ENCODE peak calls at places on chromosomes 2 and 18, in seven cellular contexts. S is right cardiac atrium; F is H9; W is CD8-positive, alpha-beta T cell; X is lower lobe of right lung; O is CD4-positive, CD25-positive, alpha-beta regulatory T cell; B is AG04450. R is an unnamed sample. For H3K27me3, the result is how much of the 10 kb centered on the place peaks cover.

GRCh38 chr2:170817247-170817998 is 736 bp downstream of the GAD1 start:
- DNase-seq in S (no peak), F (peak), W (no peak), X (no peak), O (no peak), B (no peak), R (peak)

GRCh38 chr2:153622285-153622684 is 143.7 kb upstream of the RPRM start:
- DNase-seq in S (no peak), F (no peak), W (no peak), X (no peak), O (no peak), B (no peak), R (no peak)

GRCh38 chr18:25799221-25799620 is 291.2 kb downstream of the SS18 start:
- DNase-seq in S (no peak), F (no peak), W (no peak), X (no peak), O (no peak), B (no peak), R (no peak)

GRCh38 chr2:233323851-233324250 is 16.2 kb downstream of the SAG start:
- DNase-seq in S (no peak), F (no peak), W (no peak), X (no peak), O (no peak), B (no peak), R (no peak)

GRCh38 chr2:38116762-38117161 is 40.8 kb upstream of the CYP1B1 start:
- DNase-seq in S (no peak), F (no peak), W (no peak), X (no peak), O (no peak), B (no peak), R (no peak)

GRCh38 chr2:10447300-10448207 is 573 bp downstream of the ODC1 start:
- DNase-seq in S (no peak), F (peak), W (peak), X (peak), O (no peak), B (no peak), R (no peak)

GRCh38 chr2:202545523-202545922 is 89.2 kb upstream of the FAM117B start:
- DNase-seq in S (no peak), F (no peak), W (no peak), X (no peak), O (no peak), B (no peak), R (no peak)

GRCh38 chr2:133790706-133791105 is 222.4 kb upstream of the NCKAP5 start:
- DNase-seq in S (no peak), F (no peak), W (no peak), X (no peak), O (no peak), B (no peak), R (no peak)

GRCh38 chr2:1856922-1857321 is 112.6 kb upstream of the PXDN start:
- DNase-seq in S (no peak), F (no peak), W (no peak), X (no peak), O (no peak), B (no peak), R (no peak)

GRCh38 chr2:55146266-55146665 is 85.8 kb downstream of the CLHC1 start:
- DNase-seq in S (no peak), F (no peak), W (no peak), X (no peak), O (no peak), B (no peak), R (no peak)

GRCh38 chr2:188898261-188898660 is 75.9 kb upstream of the COL3A1 start:
- DNase-seq in S (no peak), F (no peak), W (no peak), X (no peak), O (no peak), B (peak), R (no peak)

GRCh38 chr2:155866477-155866876 is 466.0 kb downstream of the NR4A2 start:
- DNase-seq in S (no peak), F (no peak), W (no peak), X (no peak), O (no peak), B (no peak), R (no peak)

GRCh38 chr18:8212893-8213805 is 396.1 kb upstream of the RAB12 start:
- DNase-seq in S (no peak), F (no peak), W (no peak), X (no peak), O (no peak), B (peak), R (no peak)

GRCh38 chr2:205555816-205556215 is 126.5 kb upstream of the NRP2 start:
- DNase-seq in S (no peak), F (no peak), W (no peak), X (no peak), O (no peak), B (no peak), R (no peak)

GRCh38 chr2:62564380-62565137 is 58.6 kb upstream of the TMEM17 start:
- DNase-seq in S (no peak), F (no peak), W (no peak), X (no peak), O (no peak), B (no peak), R (no peak)

GRCh38 chr2:61707984-61708852 is 145.6 kb downstream of the FAM161A start:
- DNase-seq in S (no peak), F (no peak), W (no peak), X (no peak), O (no peak), B (peak), R (no peak)

DNA sequence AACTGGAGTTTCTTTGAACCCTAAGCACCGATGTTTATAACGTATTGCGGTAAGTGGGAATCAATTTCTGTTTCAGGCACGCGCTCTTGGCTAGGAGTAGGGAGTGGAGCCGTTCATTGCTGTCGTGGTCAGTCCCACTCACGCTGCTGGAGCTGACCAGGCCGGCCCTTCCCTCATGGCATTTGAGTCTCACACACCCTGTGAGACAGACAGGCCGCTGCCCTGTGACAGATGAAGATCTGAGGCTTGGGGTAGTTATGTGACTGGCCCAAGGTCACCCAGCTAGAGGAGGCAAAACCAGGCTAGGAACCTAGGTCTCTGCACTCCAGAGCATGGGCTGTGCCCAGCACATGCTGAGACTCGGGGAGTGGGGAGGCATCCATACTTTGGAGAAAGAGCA is 2.9 kb upstream of the CIDEA start:
- DNase-seq in S (no peak), F (no peak), W (no peak), X (no peak), O (no peak), B (no peak), R (no peak)
- H3K27me3 ChIP-seq in S (under half), F (under half), W (under half), X (half or more), O (under half), B (half or more), R (under half)

GRCh38 chr2:218867900-218868299 is 8.3 kb downstream of the WNT6 start:
- DNase-seq in S (no peak), F (no peak), W (no peak), X (no peak), O (no peak), B (no peak), R (no peak)
- H3K27me3 ChIP-seq in S (under half), F (half or more), W (under half), X (half or more), O (under half), B (half or more), R (under half)

GRCh38 chr2:148554459-148555247 is 89.9 kb upstream of the EPC2 start:
- DNase-seq in S (no peak), F (peak), W (no peak), X (no peak), O (no peak), B (no peak), R (no peak)
- H3K27me3 ChIP-seq in S (under half), F (under half), W (under half), X (under half), O (under half), B (under half), R (under half)

GRCh38 chr18:46331316-46331715 is 227.1 kb downstream of the HAUS1 start:
- DNase-seq in S (no peak), F (no peak), W (no peak), X (no peak), O (no peak), B (no peak), R (no peak)

GRCh38 chr18:46332956-46333355 is 228.8 kb downstream of the HAUS1 start:
- DNase-seq in S (peak), F (no peak), W (no peak), X (no peak), O (no peak), B (no peak), R (no peak)

GRCh38 chr18:46333371-46334199 is 229.4 kb downstream of the HAUS1 start:
- DNase-seq in S (peak), F (no peak), W (no peak), X (no peak), O (no peak), B (no peak), R (no peak)

GRCh38 chr18:46334200-46334553 is 230.0 kb downstream of the HAUS1 start:
- DNase-seq in S (no peak), F (no peak), W (no peak), X (no peak), O (no peak), B (no peak), R (no peak)

GRCh38 chr18:46332286-46332801 is 228.2 kb downstream of the HAUS1 start:
- DNase-seq in S (no peak), F (no peak), W (no peak), X (no peak), O (no peak), B (no peak), R (no peak)
- H3K27me3 ChIP-seq in S (under half), F (under half), W (under half), X (under half), O (under half), B (under half), R (under half)

DNA sequence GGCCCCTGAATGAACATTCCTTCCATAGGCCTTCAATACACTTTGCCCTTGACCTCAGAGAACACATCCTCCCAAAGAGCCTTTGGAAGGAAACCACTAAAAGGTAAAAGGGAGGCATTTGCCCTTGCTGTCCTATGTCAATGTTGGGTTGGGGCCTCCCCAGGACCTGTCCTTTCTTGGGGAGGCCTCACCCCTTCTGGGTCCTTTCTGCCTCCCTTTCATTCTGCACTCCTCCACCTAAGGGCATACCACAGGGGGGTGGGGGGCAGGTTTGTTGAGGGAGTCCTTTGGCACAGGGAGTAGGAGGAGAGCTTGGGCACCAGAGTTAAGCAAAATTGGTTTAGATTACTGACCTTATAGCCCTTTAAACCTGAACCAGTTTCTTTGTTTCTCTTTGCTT is 32.5 kb upstream of the ATP6V1B1 start:
- DNase-seq in S (no peak), F (no peak), W (no peak), X (no peak), O (no peak), B (no peak), R (no peak)
- H3K27me3 ChIP-seq in S (under half), F (half or more), W (half or more), X (half or more), O (under half), B (under half), R (under half)